ENCODE peak calls at places on chromosomes 4 and X, in five cellular contexts. A is WERI-Rb-1; F is epithelial cell of proximal tubule; O is CD8-positive, alpha-beta T cell; H is endodermal cell. J is an unnamed sample.

GRCh38 chr4:81255524-81255923 is 40.5 kb upstream of the PRKG2 start:
- DNase-seq in F (no peak), O (no peak), A (no peak), H (no peak), J (no peak)

GRCh38 chr4:48790581-48790980 is 10.5 kb upstream of the FRYL start:
- DNase-seq in H (no peak), A (no peak), O (no peak), F (no peak), J (no peak)

GRCh38 chrX:107715331-107716044 is 60.1 kb downstream of the TSC22D3 start:
- DNase-seq in H (peak; percentile 60), F (no peak), O (no peak), A (no peak), J (no peak)

GRCh38 chrX:45850197-45850774 is 649.6 kb upstream of the DIPK2B start:
- DNase-seq in F (no peak), A (no peak), O (no peak), H (peak; percentile 60), J (peak; percentile 16)

GRCh38 chrX:129490330-129490729 is 33.0 kb downstream of the SMARCA1 start:
- DNase-seq in H (no peak), F (no peak), A (no peak), O (no peak), J (no peak)

GRCh38 chr4:73034896-73035295 is 34.6 kb downstream of the COX18 start:
- DNase-seq in O (no peak), F (no peak), A (no peak), H (no peak), J (no peak)

GRCh38 chr4:18439306-18439705 is 417.8 kb upstream of the LCORL start:
- DNase-seq in A (no peak), F (no peak), H (no peak), O (no peak), J (no peak)

GRCh38 chrX:114611018-114611619 is 27.2 kb downstream of the HTR2C start:
- DNase-seq in A (peak; percentile 27), F (no peak), O (no peak), H (peak; percentile 64), J (peak; percentile 34)

GRCh38 chr4:98377626-98378025 is 116.4 kb downstream of the RAP1GDS1 start:
- DNase-seq in H (no peak), A (no peak), F (no peak), O (no peak), J (no peak)

GRCh38 chr4:169070071-169070894 is 60.2 kb upstream of the CBR4 start:
- DNase-seq in H (peak; percentile 80), F (peak; percentile 64), A (no peak), O (no peak), J (no peak)

GRCh38 chr4:2365913-2366210 is 52.6 kb downstream of the ZFYVE28 start:
- DNase-seq in A (peak; percentile 4), H (peak; percentile 31), O (no peak), F (no peak), J (no peak)

GRCh38 chrX:36019164-36019563 is 99.6 kb downstream of the CFAP47 start:
- DNase-seq in H (peak; percentile 71), A (no peak), O (no peak), F (no peak), J (no peak)

GRCh38 chr4:4457803-4458550 is 71.1 kb downstream of the NSG1 start:
- DNase-seq in F (no peak), H (no peak), A (no peak), O (no peak), J (no peak)

GRCh38 chrX:65587616-65588526 is 53.3 kb upstream of the LAS1L start:
- DNase-seq in O (no peak), F (no peak), A (no peak), H (no peak), J (no peak)

GRCh38 chr4:173827707-173828106 is 297.7 kb upstream of the HAND2 start:
- DNase-seq in H (no peak), O (no peak), A (no peak), F (no peak), J (no peak)

GRCh38 chr4:87220094-87220831 is at the start of gene KLHL8:
- DNase-seq in H (peak; percentile 95), F (no peak), O (peak; percentile 85), A (peak; percentile 87), J (peak; percentile 94)

GRCh38 chr4:56908206-56909082 is 744 bp downstream of the REST start:
- DNase-seq in F (no peak), A (peak; percentile 44), H (peak; percentile 93), O (peak; percentile 63), J (peak; percentile 94)

GRCh38 chr4:138609943-138610350 is 367.8 kb upstream of the SLC7A11 start:
- DNase-seq in F (peak; percentile 93), A (no peak), H (no peak), O (no peak), J (no peak)

GRCh38 chrX:136397001-136397400 is 90.7 kb upstream of the BRS3 start:
- DNase-seq in F (no peak), O (no peak), H (peak; percentile 49), A (no peak), J (no peak)

GRCh38 chrX:104427693-104428092 is 138.3 kb upstream of the IL1RAPL2 start:
- DNase-seq in O (no peak), H (no peak), F (no peak), A (no peak), J (no peak)

GRCh38 chr4:69497081-69497480 is 1.4 kb upstream of the UGT2B4 start:
- DNase-seq in H (no peak), A (no peak), F (peak; percentile 59), O (no peak), J (no peak)

GRCh38 chr4:186724048-186724860 is 598 bp upstream of the FAT1 start:
- DNase-seq in O (no peak), H (peak; percentile 88), A (no peak), F (no peak), J (peak; percentile 42)

GRCh38 chr4:41880840-41881831 is 54.1 kb upstream of the TMEM33 start:
- DNase-seq in O (no peak), A (no peak), H (peak; percentile 74), F (no peak), J (no peak)

GRCh38 chrX:119007189-119007770 is 32.9 kb downstream of the LONRF3 start:
- DNase-seq in H (peak; percentile 59), F (no peak), A (no peak), O (no peak), J (no peak)

GRCh38 chrX:43741843-43742573 is 85.9 kb downstream of the MAOA start:
- DNase-seq in H (no peak), F (no peak), O (no peak), A (no peak), J (no peak)

GRCh38 chr4:76690091-76690905 is 207.6 kb downstream of the SOWAHB start:
- DNase-seq in A (no peak), O (no peak), H (no peak), F (no peak), J (peak; percentile 3)

GRCh38 chr4:183145773-183146172 is 46.7 kb downstream of the WWC2 start:
- DNase-seq in H (no peak), F (no peak), O (no peak), A (no peak), J (no peak)

GRCh38 chr4:147607463-147607862 is 9.7 kb upstream of the TMEM184C start:
- DNase-seq in A (no peak), F (no peak), O (no peak), H (no peak), J (no peak)

GRCh38 chrX:118207831-118208453 is 91.3 kb upstream of the KLHL13 start:
- DNase-seq in H (no peak), A (no peak), F (no peak), O (no peak), J (no peak)

GRCh38 chr4:86592553-86593249 is 1.4 kb upstream of the PTPN13 start:
- DNase-seq in O (no peak), A (no peak), F (no peak), H (no peak), J (no peak)

GRCh38 chr4:99208719-99209075 is 10.3 kb downstream of the ADH6 start:
- DNase-seq in F (no peak), H (no peak), O (no peak), A (no peak), J (no peak)

GRCh38 chr4:182208651-182209050 is 34.6 kb upstream of the TENM3 start:
- DNase-seq in F (no peak), A (no peak), H (no peak), O (no peak), J (no peak)

GRCh38 chr4:121861427-121861826 is 8.8 kb downstream of the BBS7 start:
- DNase-seq in O (no peak), H (no peak), F (no peak), A (no peak), J (no peak)

GRCh38 chr4:182928061-182928460 is 10.9 kb upstream of the DCTD start:
- DNase-seq in A (no peak), F (no peak), H (peak; percentile 74), O (no peak), J (no peak)

GRCh38 chrX:48719958-48720357 is 23.4 kb downstream of the SUV39H1 start:
- DNase-seq in O (no peak), A (no peak), F (no peak), H (no peak), J (no peak)

GRCh38 chrX:55120767-55121358 is 32.0 kb downstream of the PAGE2 start:
- DNase-seq in A (no peak), O (no peak), H (peak; percentile 50), F (no peak), J (no peak)

GRCh38 chrX:112877771-112878173 is 37.1 kb upstream of the AMOT start:
- DNase-seq in H (no peak), O (no peak), F (no peak), A (no peak), J (no peak)

GRCh38 chr4:41535911-41536361 is 2.0 kb upstream of the LIMCH1 start:
- DNase-seq in O (no peak), A (no peak), F (no peak), H (no peak), J (no peak)

GRCh38 chr4:154559141-154559841 is 3.5 kb upstream of the FGB start:
- DNase-seq in O (no peak), F (peak; percentile 19), A (peak; percentile 35), H (peak; percentile 72), J (no peak)
- TF ChIP-seq CTCF in O (no peak), F (peak; percentile 81), A (peak; percentile 73), H (peak; percentile 90), J (peak; percentile 38)

GRCh38 chrX:18721683-18722499 is 14.4 kb downstream of the PPEF1 start:
- DNase-seq in H (no peak), O (no peak), A (no peak), F (no peak), J (no peak)
- TF ChIP-seq CTCF in H (no peak), O (no peak), A (no peak), F (no peak), J (no peak)

DNA sequence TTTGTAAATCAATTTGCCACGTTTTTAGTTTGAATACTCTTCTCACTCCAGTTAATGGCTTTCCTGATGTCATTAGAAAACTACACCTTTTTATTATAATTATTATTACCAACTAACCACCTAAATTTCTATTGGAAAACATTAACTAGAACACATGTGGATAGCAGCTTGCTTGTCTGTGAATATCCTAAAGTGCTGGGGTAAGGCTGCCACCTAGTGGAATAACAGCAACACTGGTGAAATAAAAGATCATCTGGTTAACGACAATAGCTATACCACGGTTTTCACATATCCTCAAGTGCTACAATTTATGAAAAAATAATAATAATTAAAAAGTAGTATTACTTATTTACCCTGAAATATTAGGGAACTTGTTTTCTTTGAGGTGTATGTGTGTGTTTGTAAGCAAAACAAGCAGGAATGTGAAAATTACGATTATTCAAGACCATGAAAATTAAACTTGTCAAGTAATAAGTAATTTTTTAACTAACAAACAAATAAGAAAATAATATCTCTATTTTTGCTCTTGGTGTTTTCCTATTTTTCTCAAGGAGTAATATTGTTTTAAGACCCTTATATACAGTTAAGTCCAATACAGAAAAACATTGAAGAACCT is 130.1 kb upstream of the TECRL start:
- DNase-seq in F (peak; percentile 26), A (peak; percentile 67), O (no peak), H (peak; percentile 76), J (no peak)
- TF ChIP-seq CTCF in F (peak; percentile 88), A (peak; percentile 52), O (peak; percentile 38), H (peak; percentile 92), J (peak; percentile 68)

GRCh38 chrX:120857240-120857639 is 18.4 kb downstream of the CT47B1 start:
- DNase-seq in A (peak; percentile 6), F (no peak), O (no peak), H (peak; percentile 91), J (no peak)
- TF ChIP-seq CTCF in A (peak; percentile 4), F (peak; percentile 19), O (no peak), H (peak; percentile 73), J (no peak)

J was measured in B cell.